ENCODE peak calls at places on chromosomes 3 and 15, in five cellular contexts. F, H, T, Q and J are unnamed samples.

GRCh38 chr3:167892204-167892603 is 156.7 kb downstream of the SERPINI1 start:
- DNase-seq in F (no peak), H (no peak), T (no peak), Q (no peak), J (no peak)

GRCh38 chr15:34583399-34584320 is at the start of gene GOLGA8B:
- DNase-seq in F (peak; percentile 83), H (peak; percentile 66), T (peak; percentile 86), Q (peak; percentile 73), J (peak; percentile 89)

GRCh38 chr3:127536818-127537810 is 53.4 kb downstream of the TPRA1 start:
- DNase-seq in F (no peak), H (no peak), T (peak; percentile 40), Q (no peak), J (no peak)

GRCh38 chr3:54660599-54661210 is 267.2 kb downstream of the LRTM1 start:
- DNase-seq in F (no peak), H (no peak), T (no peak), Q (peak; percentile 49), J (no peak)

GRCh38 chr15:50543556-50543955 is 2.9 kb downstream of the USP50 start:
- DNase-seq in F (no peak), H (no peak), T (no peak), Q (no peak), J (no peak)

GRCh38 chr3:70558955-70559354 is 246.5 kb upstream of the MDFIC2 start:
- DNase-seq in F (no peak), H (no peak), T (no peak), Q (no peak), J (no peak)

GRCh38 chr3:64140651-64141050 is 84.6 kb downstream of the PRICKLE2 start:
- DNase-seq in F (no peak), H (no peak), T (no peak), Q (no peak), J (no peak)

GRCh38 chr3:9582332-9582731 is 28.7 kb upstream of the LHFPL4 start:
- DNase-seq in F (no peak), H (no peak), T (peak; percentile 26), Q (no peak), J (no peak)

GRCh38 chr3:56792201-56792600 is 9.5 kb downstream of the ARHGEF3 start:
- DNase-seq in F (no peak), H (no peak), T (no peak), Q (peak; percentile 30), J (no peak)

GRCh38 chr3:184227481-184227935 is 1.9 kb upstream of the VWA5B2 start:
- DNase-seq in F (peak; percentile 64), H (peak; percentile 40), T (peak; percentile 72), Q (no peak), J (no peak)

GRCh38 chr3:38521391-38521987 is 25.3 kb downstream of the EXOG start:
- DNase-seq in F (peak; percentile 80), H (peak; percentile 54), T (peak; percentile 93), Q (peak; percentile 51), J (peak; percentile 47)

GRCh38 chr15:40146037-40146436 is 14.8 kb upstream of the BUB1B start:
- DNase-seq in F (no peak), H (no peak), T (no peak), Q (no peak), J (peak; percentile 70)

GRCh38 chr3:103862415-103862814 is 1427.6 kb downstream of the ZPLD1 start:
- DNase-seq in F (no peak), H (no peak), T (peak; percentile 24), Q (no peak), J (no peak)

GRCh38 chr3:8307545-8308110 is 194.0 kb upstream of the LMCD1 start:
- DNase-seq in F (no peak), H (no peak), T (no peak), Q (no peak), J (no peak)

GRCh38 chr3:61334783-61335182 is 83.5 kb upstream of the FHIT start:
- DNase-seq in F (no peak), H (no peak), T (no peak), Q (no peak), J (no peak)

GRCh38 chr15:80424381-80424780 is 20.2 kb downstream of the ARNT2 start:
- DNase-seq in F (no peak), H (no peak), T (no peak), Q (no peak), J (no peak)

GRCh38 chr3:11370134-11370533 is 97.9 kb downstream of the ATG7 start:
- DNase-seq in F (no peak), H (no peak), T (no peak), Q (no peak), J (no peak)

GRCh38 chr3:134677196-134677986 is 26.6 kb upstream of the KY start:
- DNase-seq in F (peak; percentile 84), H (no peak), T (peak; percentile 78), Q (no peak), J (no peak)

GRCh38 chr3:41352526-41352925 is 153.2 kb downstream of the CTNNB1 start:
- DNase-seq in F (no peak), H (no peak), T (no peak), Q (no peak), J (no peak)

DNA sequence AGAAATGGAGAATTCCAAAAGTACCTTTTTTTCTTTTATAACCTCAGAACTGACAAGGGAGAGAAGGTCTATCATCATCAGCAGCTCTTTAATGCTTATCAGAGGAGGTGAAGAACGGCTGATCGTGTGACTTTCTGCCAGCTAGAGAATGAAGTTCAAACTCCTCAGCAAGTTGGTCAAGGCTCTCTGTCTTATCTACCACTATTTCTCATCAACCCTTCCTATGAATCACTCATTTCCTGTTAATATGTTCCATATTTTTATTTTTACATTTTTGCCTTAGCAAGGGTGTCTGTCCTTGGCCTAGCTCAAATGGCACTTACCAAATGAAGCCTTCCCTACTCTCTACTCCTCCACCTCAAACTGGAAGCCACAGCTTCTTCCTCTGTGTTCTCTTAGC is 73.1 kb upstream of the TSPAN3 start:
- DNase-seq in F (no peak), H (no peak), T (no peak), Q (no peak), J (no peak)
- H3K27ac ChIP-seq in F (no peak overlapping the region), H (no peak overlapping the region), T (no peak overlapping the region), Q (peak overlapping the region; percentile 16), J (no peak overlapping the region)

GRCh38 chr3:2628117-2628516 is 482.1 kb downstream of the IL5RA start:
- DNase-seq in F (peak; percentile 39), H (no peak), T (peak; percentile 5), Q (no peak), J (no peak)
- TF ChIP-seq CTCF in F (peak; percentile 35), H (no peak), T (peak; percentile 8), Q (no peak), J (no peak)

DNA sequence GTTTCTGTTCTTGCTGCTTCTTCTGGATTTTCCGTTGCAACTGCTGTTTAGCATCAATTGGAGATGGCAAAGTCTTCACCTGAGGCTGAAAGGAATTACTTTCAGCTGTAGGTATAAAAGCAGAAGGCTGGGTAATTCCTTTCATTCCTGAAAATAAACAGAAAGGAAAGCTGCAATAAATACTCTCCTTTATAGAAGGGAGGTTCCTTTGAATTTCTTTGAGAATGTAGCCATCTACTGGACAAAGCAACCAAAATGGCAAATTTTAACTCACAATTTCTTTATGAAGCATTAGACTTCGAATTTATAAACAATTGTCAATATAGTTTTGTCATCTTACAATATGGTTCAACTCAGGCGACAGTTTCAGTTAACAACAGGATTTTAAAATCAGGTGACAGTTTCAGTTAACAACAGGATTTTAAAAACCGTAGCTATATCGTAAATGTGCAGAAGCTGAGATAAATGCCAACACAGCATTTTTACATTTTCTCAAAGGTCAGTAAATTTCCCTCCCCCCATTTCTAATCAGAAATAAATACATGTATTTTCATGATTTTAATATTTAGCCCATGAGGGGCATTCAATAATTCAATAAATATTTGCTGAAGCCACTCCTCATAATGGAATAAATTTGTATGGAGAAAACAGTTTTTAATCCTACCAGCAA is 105.0 kb upstream of the NEDD4 start:
- DNase-seq in F (no peak), H (no peak), T (no peak), Q (no peak), J (peak; percentile 5)
- H3K27ac ChIP-seq in F (no peak overlapping the region), H (no peak overlapping the region), T (no peak overlapping the region), Q (no peak overlapping the region), J (no peak overlapping the region)

GRCh38 chr15:48336940-48337339 is 5.7 kb downstream of the DUT start:
- DNase-seq in F (peak; percentile 48), H (no peak), T (peak; percentile 71), Q (no peak), J (peak; percentile 11)
- TF ChIP-seq CTCF in F (peak; percentile 67), H (peak; percentile 15), T (peak; percentile 68), Q (no peak), J (peak; percentile 29)

GRCh38 chr3:153357436-153357835 is 195.4 kb downstream of the RAP2B start:
- DNase-seq in F (no peak), H (no peak), T (no peak), Q (no peak), J (no peak)

GRCh38 chr3:153355559-153355958 is 193.5 kb downstream of the RAP2B start:
- DNase-seq in F (no peak), H (no peak), T (no peak), Q (no peak), J (no peak)

GRCh38 chr3:153354641-153355040 is 192.6 kb downstream of the RAP2B start:
- DNase-seq in F (no peak), H (no peak), T (no peak), Q (no peak), J (no peak)

DNA sequence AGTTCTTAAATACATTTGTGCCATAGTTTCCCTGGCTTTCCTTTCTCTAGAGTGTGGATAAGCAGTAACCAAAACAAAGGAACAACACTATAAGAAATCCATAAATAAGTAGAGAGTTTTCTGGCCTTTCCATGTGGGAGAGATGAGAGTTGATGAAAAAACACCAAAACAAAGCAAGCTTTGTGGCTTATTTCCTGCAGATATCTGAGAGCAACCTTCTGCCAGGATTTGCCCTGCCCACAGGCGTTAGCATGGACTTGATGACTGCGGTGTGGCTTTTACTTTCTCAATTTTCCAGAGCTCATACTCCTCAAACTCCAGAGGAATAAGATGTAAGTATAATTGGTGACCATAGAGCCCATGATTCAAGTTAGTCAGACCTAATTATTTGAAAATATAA is 194.9 kb downstream of the RAP2B start:
- DNase-seq in F (no peak), H (no peak), T (no peak), Q (no peak), J (no peak)
- H3K27ac ChIP-seq in F (no peak overlapping the region), H (no peak overlapping the region), T (no peak overlapping the region), Q (no peak overlapping the region), J (no peak overlapping the region)

GRCh38 chr15:54277834-54278233 is 299.6 kb downstream of the UNC13C start:
- DNase-seq in F (no peak), H (no peak), T (no peak), Q (no peak), J (no peak)

GRCh38 chr15:54273928-54274327 is 295.7 kb downstream of the UNC13C start:
- DNase-seq in F (no peak), H (no peak), T (peak; percentile 33), Q (no peak), J (no peak)
- TF ChIP-seq CTCF in F (peak; percentile 76), H (no peak), T (peak; percentile 50), Q (no peak), J (no peak)

GRCh38 chr3:129603561-129603942 is 2.9 kb downstream of the PLXND1 start:
- DNase-seq in F (no peak), H (no peak), T (no peak), Q (no peak), J (no peak)
- H3K27ac ChIP-seq in F (no peak overlapping the region), H (no peak overlapping the region), T (no peak overlapping the region), Q (no peak overlapping the region), J (peak overlapping the region; percentile 34)